ENCODE peak calls at places on chromosomes 11 and 22, in eight cellular contexts. Y is A549, T is SK-N-SH, Z is GM12878, S is K562, N is HCT116, Q is GM23338, A is HepG2. G is an unnamed sample. For H3K4me1, the result is how much of the 10 kb centered on the place peaks cover.

GRCh38 chr11:111586305-111586915 is 15.8 kb upstream of the SIK2 start:
- DNase-seq in Y (peak), Q (peak), A (peak), Z (no peak), T (peak), S (peak), N (peak), G (peak)

GRCh38 chr11:75268626-75269366 is 28.2 kb downstream of the TPBGL start:
- DNase-seq in N (no peak), S (no peak), Z (no peak), Y (no peak), Q (no peak), T (no peak), A (no peak), G (no peak)

GRCh38 chr11:2775083-2775625 is 75.4 kb upstream of the KCNQ1OT1 start:
- DNase-seq in A (no peak), N (no peak), Z (peak), Q (no peak), Y (no peak), T (no peak), S (no peak), G (no peak)

GRCh38 chr11:31441296-31441695 is 68.1 kb downstream of the IMMP1L start:
- DNase-seq in Z (no peak), Q (no peak), A (no peak), S (no peak), N (no peak), T (no peak), Y (no peak), G (no peak)

GRCh38 chr11:114135737-114136151 is 76.2 kb downstream of the ZBTB16 start:
- DNase-seq in Y (no peak), S (no peak), A (no peak), Q (peak), Z (no peak), T (no peak), N (no peak), G (no peak)

GRCh38 chr22:19837915-19838314 is 16.8 kb downstream of the GNB1L start:
- DNase-seq in A (no peak), Q (no peak), T (no peak), Y (no peak), S (no peak), N (no peak), Z (no peak), G (no peak)

GRCh38 chr11:132264616-132265015 is 894.2 kb downstream of the NTM start:
- DNase-seq in Z (no peak), N (no peak), T (no peak), A (no peak), S (no peak), Y (no peak), Q (no peak), G (no peak)

GRCh38 chr11:130916910-130917309 is 631 bp upstream of the SNX19 start:
- DNase-seq in Y (no peak), Z (no peak), S (no peak), Q (peak), T (peak), A (no peak), N (no peak), G (no peak)

GRCh38 chr11:1138053-1138452 is 19.7 kb upstream of the MUC5AC start:
- DNase-seq in Q (no peak), Z (no peak), N (no peak), T (no peak), S (no peak), Y (no peak), A (no peak), G (no peak)

GRCh38 chr11:1565173-1565903 is 6.7 kb downstream of the DUSP8 start:
- DNase-seq in Z (no peak), S (no peak), T (no peak), Q (no peak), N (no peak), A (no peak), Y (no peak), G (no peak)

GRCh38 chr11:15783619-15784018 is 572.7 kb downstream of the SOX6 start:
- DNase-seq in T (no peak), A (no peak), Y (no peak), S (no peak), Z (no peak), Q (peak), N (no peak), G (no peak)

GRCh38 chr11:124481365-124482323 is 36.1 kb upstream of the OR8B8 start:
- DNase-seq in N (no peak), Q (peak), Z (no peak), S (peak), Y (peak), A (peak), T (peak), G (no peak)

GRCh38 chr11:95115597-95115996 is 26.0 kb downstream of the ENDOD1 start:
- DNase-seq in Y (no peak), T (no peak), A (no peak), Z (no peak), N (no peak), Q (no peak), S (no peak), G (no peak)

GRCh38 chr11:75265851-75266531 is 25.4 kb downstream of the TPBGL start:
- DNase-seq in Z (no peak), S (no peak), N (no peak), Q (no peak), Y (no peak), T (peak), A (peak), G (no peak)

GRCh38 chr11:67265633-67266423 is 445 bp upstream of the GRK2 start:
- DNase-seq in Q (peak), Z (no peak), A (peak), N (no peak), T (peak), S (peak), Y (peak), G (no peak)

GRCh38 chr11:111269146-111269868 is 23.8 kb downstream of the POU2AF2 start:
- DNase-seq in S (no peak), N (no peak), A (peak), Z (no peak), Y (no peak), T (no peak), Q (no peak), G (no peak)

GRCh38 chr11:85947431-85948272 is 92.5 kb downstream of the CCDC83 start:
- DNase-seq in Z (no peak), N (no peak), T (no peak), Q (no peak), Y (peak), A (no peak), S (no peak), G (peak)

GRCh38 chr22:24338701-24339451 is 68.2 kb downstream of the SPECC1L start:
- DNase-seq in A (no peak), Z (no peak), Q (peak), T (no peak), S (no peak), Y (no peak), N (no peak), G (no peak)

GRCh38 chr11:120386774-120387371 is 50.7 kb downstream of the ARHGEF12 start:
- DNase-seq in N (no peak), Y (no peak), A (no peak), Z (no peak), Q (no peak), S (no peak), T (no peak), G (no peak)

GRCh38 chr11:9206496-9206895 is 58.7 kb downstream of the DENND5A start:
- DNase-seq in Y (no peak), Z (no peak), S (no peak), Q (no peak), T (no peak), N (no peak), A (no peak), G (no peak)

GRCh38 chr22:26196657-26197056 is 27.4 kb downstream of the SEZ6L start:
- DNase-seq in Q (no peak), T (no peak), S (no peak), A (peak), Z (no peak), Y (no peak), N (no peak), G (no peak)

GRCh38 chr11:120168960-120169681 is 31.2 kb upstream of the TRIM29 start:
- DNase-seq in Z (no peak), T (peak), S (peak), A (peak), Y (peak), Q (peak), N (no peak), G (no peak)

GRCh38 chr11:73143126-73143838 is 1.2 kb upstream of the FCHSD2 start:
- DNase-seq in T (peak), Z (no peak), Q (no peak), S (peak), Y (no peak), N (no peak), A (peak), G (no peak)

GRCh38 chr22:30885591-30885990 is 83.0 kb downstream of the MORC2 start:
- DNase-seq in Q (no peak), Z (no peak), N (no peak), S (no peak), T (no peak), Y (no peak), A (no peak), G (no peak)

GRCh38 chr22:40383905-40384304 is 13.5 kb downstream of the SGSM3 start:
- DNase-seq in Y (no peak), A (no peak), Q (no peak), T (no peak), S (peak), Z (no peak), N (no peak), G (no peak)

GRCh38 chr11:15206791-15207190 is 92.1 kb downstream of the INSC start:
- DNase-seq in T (no peak), Y (no peak), S (no peak), A (no peak), Q (no peak), N (no peak), Z (no peak), G (no peak)

GRCh38 chr11:120385110-120385509 is 48.9 kb downstream of the ARHGEF12 start:
- DNase-seq in Q (peak), N (no peak), S (peak), Z (no peak), A (no peak), Y (no peak), T (peak), G (no peak)

GRCh38 chr11:28257761-28258160 is 149.6 kb downstream of the METTL15 start:
- DNase-seq in Q (no peak), Z (no peak), S (no peak), A (no peak), Y (no peak), N (no peak), T (no peak), G (no peak)

GRCh38 chr11:108754901-108755625 is 90.2 kb downstream of the DDX10 start:
- DNase-seq in Z (no peak), T (no peak), A (no peak), N (no peak), Y (no peak), Q (no peak), S (peak), G (no peak)

GRCh38 chr11:44241851-44242250 is 68.1 kb downstream of the ALX4 start:
- DNase-seq in Y (no peak), N (no peak), Q (no peak), Z (no peak), A (no peak), T (no peak), S (no peak), G (no peak)

GRCh38 chr11:115153135-115153534 is 351.1 kb downstream of the CADM1 start:
- DNase-seq in S (no peak), Y (peak), Q (no peak), N (no peak), Z (no peak), A (no peak), T (no peak), G (no peak)

GRCh38 chr11:2376751-2377451 is at the start of gene CD81:
- DNase-seq in T (peak), S (peak), Q (no peak), N (no peak), A (no peak), Y (peak), Z (no peak), G (no peak)

GRCh38 chr11:114846040-114846791 is 167.9 kb downstream of the NXPE2 start:
- DNase-seq in Z (no peak), T (peak), A (no peak), N (no peak), Y (peak), S (peak), Q (no peak), G (no peak)

GRCh38 chr11:2419638-2420501 is 19.3 kb downstream of the TSSC4 start:
- DNase-seq in A (peak), T (peak), Y (peak), S (peak), Q (peak), Z (peak), N (peak), G (peak)

GRCh38 chr11:106101797-106102196 is 24.3 kb downstream of the AASDHPPT start:
- DNase-seq in A (no peak), Q (no peak), S (no peak), T (no peak), N (no peak), Y (peak), Z (no peak), G (no peak)

GRCh38 chr22:40196628-40197027 is 18.9 kb downstream of the TNRC6B start:
- DNase-seq in Z (peak), Q (no peak), N (no peak), Y (no peak), T (no peak), A (no peak), S (no peak), G (no peak)

GRCh38 chr11:119160151-119160550 is 8.4 kb upstream of the NLRX1 start:
- DNase-seq in T (no peak), S (no peak), Q (no peak), Z (no peak), A (no peak), Y (no peak), N (no peak), G (no peak)
- TF ChIP-seq REST in T (no peak), S (no peak), Q (no peak), Z (no peak), A (no peak), Y (no peak), N (no peak), G (no peak)

GRCh38 chr11:82873919-82874333 is 26.3 kb downstream of the PRCP start:
- DNase-seq in Y (no peak), N (no peak), Q (no peak), Z (no peak), A (no peak), S (no peak), T (no peak), G (no peak)

GRCh38 chr11:82874646-82875523 is 25.3 kb downstream of the PRCP start:
- DNase-seq in N (no peak), Y (no peak), Z (no peak), A (no peak), T (no peak), Q (no peak), S (no peak), G (no peak)

GRCh38 chr11:82869657-82870056 is 30.6 kb downstream of the PRCP start:
- DNase-seq in T (no peak), Y (no peak), Q (no peak), Z (no peak), S (no peak), A (no peak), N (no peak), G (no peak)

GRCh38 chr11:82872377-82873150 is 27.7 kb downstream of the PRCP start:
- DNase-seq in A (no peak), S (no peak), Z (no peak), Y (no peak), Q (no peak), T (no peak), N (no peak), G (no peak)

DNA sequence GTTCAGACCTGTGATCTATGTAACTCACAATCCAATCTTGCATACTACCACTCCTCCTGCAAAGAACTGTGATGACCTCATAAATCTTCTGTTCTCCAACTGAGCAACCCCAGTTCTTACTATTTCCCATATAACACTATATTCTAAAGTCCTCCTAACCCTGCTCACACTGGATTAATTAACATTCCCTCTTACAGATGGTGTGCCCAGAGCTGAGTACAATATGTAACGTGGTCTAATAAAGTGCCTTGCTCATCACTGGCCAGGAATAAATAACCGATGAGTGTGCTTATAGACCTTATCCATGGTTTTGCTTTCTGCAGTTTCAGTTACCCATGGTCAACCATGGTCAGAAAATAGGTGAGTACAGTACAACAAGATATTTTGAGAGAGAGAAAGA is 28.6 kb downstream of the PRCP start:
- DNase-seq in Y (no peak), T (no peak), N (no peak), A (no peak), Q (no peak), Z (no peak), S (no peak), G (no peak)
- H3K4me1 ChIP-seq in Y (under half), T (under half), N (under half), A (under half), Q (under half), Z (under half), S (under half), G (under half)

GRCh38 chr11:19349340-19350025 is 108.7 kb upstream of the E2F8 start:
- DNase-seq in N (no peak), Y (no peak), S (no peak), Z (no peak), Q (no peak), T (no peak), A (no peak), G (no peak)
- TF ChIP-seq REST in N (no peak), Y (no peak), S (no peak), Z (no peak), Q (no peak), T (no peak), A (no peak), G (no peak)

GRCh38 chr11:117673561-117673960 is 123.5 kb downstream of the DSCAML1 start:
- DNase-seq in Q (no peak), Z (no peak), Y (no peak), N (no peak), A (no peak), S (no peak), T (no peak), G (no peak)
- H3K4me1 ChIP-seq in Q (under half), Z (under half), Y (under half), N (under half), A (under half), S (under half), T (under half), G (under half)

GRCh38 chr11:18105802-18106574 is at the start of gene SAAL1:
- DNase-seq in N (peak), Q (peak), T (peak), Y (peak), S (peak), A (peak), Z (peak), G (peak)
- TF ChIP-seq REST in N (no peak), Q (no peak), T (no peak), Y (no peak), S (no peak), A (peak), Z (peak), G (no peak)

DNA sequence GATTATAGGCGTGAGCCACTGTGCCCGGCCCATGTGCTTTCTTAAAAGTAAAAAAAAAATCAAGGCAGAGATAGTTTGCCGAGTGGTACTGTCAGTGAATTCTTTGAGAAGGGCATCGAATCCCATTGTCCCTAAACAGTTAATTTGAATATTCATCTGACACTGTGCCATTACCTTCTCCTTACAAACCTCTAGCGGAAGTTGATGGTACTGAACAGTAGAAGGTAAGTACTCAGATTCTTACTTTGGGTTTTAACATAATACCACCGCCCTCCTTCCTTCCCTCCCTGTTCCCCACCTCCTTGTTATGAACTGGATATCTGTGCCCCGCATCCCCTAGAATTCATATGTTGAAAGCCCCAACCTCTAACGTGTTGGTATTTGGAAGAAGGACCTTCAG is 58.2 kb upstream of the CLMP start:
- DNase-seq in Z (no peak), T (no peak), S (no peak), Y (no peak), N (no peak), Q (peak), A (no peak), G (no peak)
- H3K4me1 ChIP-seq in Z (under half), T (under half), S (under half), Y (under half), N (under half), Q (under half), A (under half), G (under half)

GRCh38 chr11:126422446-126422845 is 67.0 kb downstream of the ST3GAL4 start:
- DNase-seq in Z (no peak), S (no peak), Q (no peak), N (no peak), T (no peak), A (no peak), Y (no peak), G (no peak)

GRCh38 chr11:126421243-126421642 is 65.8 kb downstream of the ST3GAL4 start:
- DNase-seq in Z (no peak), S (no peak), T (no peak), Q (no peak), A (no peak), N (no peak), Y (no peak), G (no peak)

GRCh38 chr11:126420730-126421083 is 65.2 kb downstream of the ST3GAL4 start:
- DNase-seq in S (no peak), A (no peak), Y (no peak), Q (no peak), Z (no peak), T (no peak), N (no peak), G (no peak)

GRCh38 chr11:126417463-126417862 is 62.0 kb downstream of the ST3GAL4 start:
- DNase-seq in S (no peak), A (no peak), Q (no peak), N (no peak), Y (no peak), Z (no peak), T (no peak), G (no peak)

DNA sequence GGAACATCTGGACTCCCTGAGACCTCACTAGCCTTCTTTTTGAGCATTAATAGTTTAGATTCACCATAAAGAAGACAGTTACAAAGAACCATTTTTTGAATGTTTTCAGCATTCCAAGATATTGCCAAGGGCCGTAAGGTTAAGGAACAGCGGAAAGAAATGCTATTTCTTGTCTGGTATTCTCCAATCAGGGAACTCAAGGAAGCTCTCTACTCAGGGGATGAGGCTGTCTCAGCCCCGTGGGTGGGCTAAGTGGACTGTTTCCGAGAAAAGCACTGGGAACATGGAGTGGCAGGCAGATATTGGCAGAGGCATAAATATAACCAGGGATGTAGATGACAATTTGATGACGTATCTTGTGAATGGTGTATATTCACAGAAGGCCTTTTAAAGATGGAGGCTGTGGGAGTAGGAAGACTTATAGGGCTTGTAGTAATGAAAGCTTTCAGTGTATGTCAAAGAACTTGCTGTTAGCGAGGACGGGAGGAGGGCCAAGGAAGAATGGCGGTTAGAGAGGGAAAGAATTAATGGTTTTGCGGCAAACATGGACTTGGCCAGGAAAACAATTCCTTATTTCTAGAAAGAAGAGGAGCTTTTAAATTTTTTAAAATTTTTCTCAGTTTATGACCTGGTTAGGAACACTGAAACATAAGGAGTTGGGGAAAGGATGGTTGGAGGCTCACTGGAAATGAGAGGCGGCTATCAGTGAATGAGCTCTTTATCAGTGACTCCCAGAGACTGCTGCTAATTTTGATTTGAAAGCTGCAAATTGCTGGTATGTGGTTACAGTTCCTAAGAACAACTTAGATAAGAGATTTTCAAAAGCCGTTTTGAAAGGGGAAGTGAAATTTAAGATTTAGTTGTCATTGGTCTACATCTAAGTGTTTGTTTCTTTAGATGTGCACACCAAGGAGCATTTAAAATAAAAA is 64.6 kb downstream of the ST3GAL4 start:
- DNase-seq in Z (peak), A (no peak), Q (no peak), Y (no peak), N (no peak), T (no peak), S (peak), G (no peak)
- TF ChIP-seq REST in Z (no peak), A (no peak), Q (no peak), Y (no peak), N (no peak), T (no peak), S (no peak), G (no peak)

GRCh38 chr22:32831571-32831970 is 30.1 kb downstream of the TIMP3 start:
- DNase-seq in Z (no peak), S (no peak), N (no peak), A (no peak), Q (no peak), Y (no peak), T (no peak), G (no peak)
- H3K4me1 ChIP-seq in Z (under half), S (under half), N (under half), A (under half), Q (under half), Y (under half), T (under half), G (under half)